ENCODE peak calls at places on chromosomes 6 and 20, in eight cellular contexts. L, X, T, A, C, W, R and F are unnamed samples.

GRCh38 chr6:109595998-109596397 is 95.0 kb downstream of the AK9 start:
- DNase-seq in W (no peak), R (peak; percentile 14), L (no peak), T (no peak), C (no peak), X (no peak), A (no peak), F (no peak)

GRCh38 chr6:39929733-39930461 is 4.4 kb downstream of the MOCS1 start:
- DNase-seq in W (no peak), C (no peak), L (no peak), R (no peak), T (no peak), X (no peak), A (no peak), F (no peak)

GRCh38 chr6:6801002-6801329 is 212.4 kb downstream of the LY86 start:
- DNase-seq in C (no peak), L (no peak), A (no peak), R (no peak), W (no peak), X (no peak), T (peak; percentile 23), F (no peak)

GRCh38 chr6:142414462-142414861 is 112.7 kb downstream of the ADGRG6 start:
- DNase-seq in T (no peak), L (no peak), X (no peak), W (no peak), R (no peak), A (no peak), C (no peak), F (no peak)

GRCh38 chr6:158043586-158044524 is 62.2 kb downstream of the SYNJ2 start:
- DNase-seq in X (peak; percentile 65), W (no peak), A (peak; percentile 77), L (no peak), R (no peak), T (peak; percentile 55), C (peak; percentile 66), F (no peak)

GRCh38 chr6:140040391-140040790 is 665.9 kb upstream of the CITED2 start:
- DNase-seq in R (no peak), L (no peak), X (no peak), C (no peak), W (no peak), A (no peak), T (no peak), F (no peak)

GRCh38 chr6:551405-551804 is 105.5 kb downstream of the HUS1B start:
- DNase-seq in C (no peak), A (no peak), R (peak; percentile 21), X (no peak), W (no peak), L (no peak), T (no peak), F (no peak)

GRCh38 chr6:160312900-160313299 is 35.3 kb upstream of the SLC22A3 start:
- DNase-seq in L (no peak), C (no peak), T (no peak), W (no peak), R (no peak), A (no peak), X (no peak), F (no peak)

GRCh38 chr6:154341876-154342275 is 14.7 kb downstream of the IPCEF1 start:
- DNase-seq in W (no peak), T (no peak), C (no peak), L (no peak), R (no peak), A (no peak), X (no peak), F (no peak)

GRCh38 chr6:15810618-15811017 is 147.8 kb upstream of the DTNBP1 start:
- DNase-seq in C (no peak), L (no peak), W (no peak), T (no peak), X (no peak), A (no peak), R (no peak), F (no peak)

GRCh38 chr20:51350941-51351631 is 191.4 kb downstream of the NFATC2 start:
- DNase-seq in R (no peak), C (no peak), W (no peak), T (no peak), A (no peak), X (no peak), L (no peak), F (peak; percentile 81)

GRCh38 chr6:18432619-18433018 is 45.5 kb downstream of the RNF144B start:
- DNase-seq in A (no peak), C (no peak), T (no peak), X (no peak), R (no peak), W (no peak), L (no peak), F (no peak)
- H3K4me1 ChIP-seq in A (peaks cover 11% of the 10 kb centered on the region), C (peaks cover 16% of the 10 kb centered on the region), T (peaks cover 6% of the 10 kb centered on the region), X (peaks cover 12% of the 10 kb centered on the region), R (no peaks in the 10 kb centered on the region), W (no peaks in the 10 kb centered on the region), L (no peaks in the 10 kb centered on the region), F (peaks cover 30% of the 10 kb centered on the region)

GRCh38 chr20:440636-441035 is 21.7 kb downstream of the TBC1D20 start:
- DNase-seq in X (no peak), L (no peak), W (no peak), T (no peak), A (no peak), R (no peak), C (no peak), F (peak; percentile 13)
- H3K4me1 ChIP-seq in X (peaks cover 35% of the 10 kb centered on the region), L (peaks cover 30% of the 10 kb centered on the region), W (no peaks in the 10 kb centered on the region), T (peaks cover 23% of the 10 kb centered on the region), A (peaks cover 16% of the 10 kb centered on the region), R (peaks cover 16% of the 10 kb centered on the region), C (peaks cover 38% of the 10 kb centered on the region), F (no peaks in the 10 kb centered on the region)

GRCh38 chr20:64064145-64064698 is 1.2 kb downstream of the TCEA2 start:
- DNase-seq in C (no peak), W (no peak), R (peak; percentile 49), X (no peak), A (no peak), L (no peak), T (peak; percentile 49), F (no peak)
- H3K4me1 ChIP-seq in C (peaks cover 34% of the 10 kb centered on the region), W (peaks cover 25% of the 10 kb centered on the region), R (peaks cover 41% of the 10 kb centered on the region), X (peaks cover 20% of the 10 kb centered on the region), A (peaks cover 33% of the 10 kb centered on the region), L (peaks cover 48% of the 10 kb centered on the region), T (peaks cover 39% of the 10 kb centered on the region), F (peaks cover 30% of the 10 kb centered on the region)

GRCh38 chr6:89216411-89216810 is 747 bp downstream of the GABRR1 start:
- DNase-seq in R (no peak), T (no peak), A (no peak), C (no peak), L (no peak), W (no peak), X (no peak), F (no peak)
- H3K4me1 ChIP-seq in R (no peaks in the 10 kb centered on the region), T (no peaks in the 10 kb centered on the region), A (peaks cover 5% of the 10 kb centered on the region), C (no peaks in the 10 kb centered on the region), L (no peaks in the 10 kb centered on the region), W (no peaks in the 10 kb centered on the region), X (no peaks in the 10 kb centered on the region), F (no peaks in the 10 kb centered on the region)